ENCODE peak calls at places on chromosome 17, in five cellular contexts. E, N, Z, S and X are unnamed samples.

GRCh38 chr17:77482375-77483127 is 341.8 kb downstream of the SEC14L1 start:
- DNase-seq in E (no peak), N (no peak), Z (no peak), S (no peak), X (no peak)

GRCh38 chr17:2947588-2947950 is 115.8 kb downstream of the OR1D5 start:
- DNase-seq in E (no peak), N (no peak), Z (no peak), S (peak; percentile 37), X (no peak)

GRCh38 chr17:14355556-14355955 is 54.7 kb downstream of the HS3ST3B1 start:
- DNase-seq in E (no peak), N (no peak), Z (no peak), S (no peak), X (no peak)

GRCh38 chr17:32349854-32350661 is at the start of gene ZNF207:
- DNase-seq in E (peak; percentile 95), N (peak; percentile 97), Z (peak; percentile 98), S (peak; percentile 96), X (peak; percentile 91)

GRCh38 chr17:45305532-45306087 is 11.2 kb downstream of the MAP3K14 start:
- DNase-seq in E (no peak), N (peak; percentile 74), Z (peak; percentile 52), S (no peak), X (no peak)

GRCh38 chr17:78409191-78409621 is 30.8 kb downstream of the PGS1 start:
- DNase-seq in E (no peak), N (no peak), Z (no peak), S (peak; percentile 77), X (no peak)

GRCh38 chr17:63685021-63685420 is 14.9 kb downstream of the LIMD2 start:
- DNase-seq in E (no peak), N (no peak), Z (peak; percentile 54), S (no peak), X (no peak)

GRCh38 chr17:36611345-36612072 is 10.1 kb downstream of the MRM1 start:
- DNase-seq in E (no peak), N (peak; percentile 85), Z (peak; percentile 82), S (no peak), X (no peak)

GRCh38 chr17:68993112-68993511 is 37.9 kb upstream of the ABCA8 start:
- DNase-seq in E (no peak), N (peak; percentile 38), Z (peak; percentile 46), S (no peak), X (no peak)

GRCh38 chr17:45823598-45823997 is 21.1 kb upstream of the SPPL2C start:
- DNase-seq in E (no peak), N (no peak), Z (no peak), S (no peak), X (no peak)

GRCh38 chr17:68425979-68426378 is 31.3 kb downstream of the WIPI1 start:
- DNase-seq in E (no peak), N (no peak), Z (no peak), S (no peak), X (no peak)

GRCh38 chr17:54950116-54950515 is 18.3 kb downstream of the COX11 start:
- DNase-seq in E (no peak), N (no peak), Z (no peak), S (no peak), X (no peak)

GRCh38 chr17:57785032-57785431 is 39.9 kb upstream of the CCDC182 start:
- DNase-seq in E (no peak), N (no peak), Z (peak; percentile 45), S (no peak), X (no peak)

GRCh38 chr17:48486557-48486956 is 44.3 kb downstream of the HOXB1 start:
- DNase-seq in E (no peak), N (peak; percentile 100), Z (peak; percentile 88), S (no peak), X (no peak)

GRCh38 chr17:32558997-32559650 is 72.3 kb downstream of the CDK5R1 start:
- DNase-seq in E (no peak), N (no peak), Z (no peak), S (no peak), X (no peak)

GRCh38 chr17:33701910-33702309 is 408.8 kb upstream of the ASIC2 start:
- DNase-seq in E (no peak), N (no peak), Z (no peak), S (no peak), X (no peak)

GRCh38 chr17:19759934-19760530 is 11.9 kb upstream of the ALDH3A1 start:
- DNase-seq in E (no peak), N (no peak), Z (no peak), S (no peak), X (no peak)

GRCh38 chr17:66548158-66548557 is 245.7 kb downstream of the PRKCA start:
- DNase-seq in E (peak; percentile 44), N (no peak), Z (no peak), S (no peak), X (no peak)

GRCh38 chr17:36057900-36058299 is 6.2 kb upstream of the CCL18 start:
- DNase-seq in E (no peak), N (no peak), Z (no peak), S (no peak), X (no peak)

GRCh38 chr17:4901648-4902344 is 1.1 kb downstream of the CHRNE start:
- DNase-seq in E (peak; percentile 42), N (no peak), Z (no peak), S (peak; percentile 87), X (no peak)

GRCh38 chr17:46950997-46951621 is 27.9 kb downstream of the RPRML start:
- DNase-seq in E (no peak), N (no peak), Z (no peak), S (no peak), X (no peak)

GRCh38 chr17:82917656-82918345 is 78.0 kb upstream of the ZNF750 start:
- DNase-seq in E (peak; percentile 48), N (peak; percentile 23), Z (peak; percentile 51), S (no peak), X (peak; percentile 67)

GRCh38 chr17:80389011-80389995 is 25.7 kb upstream of the ENDOV start:
- DNase-seq in E (no peak), N (peak; percentile 13), Z (no peak), S (no peak), X (no peak)

GRCh38 chr17:50057521-50057991 is 1.6 kb downstream of the ITGA3 start:
- DNase-seq in E (no peak), N (no peak), Z (no peak), S (no peak), X (no peak)

GRCh38 chr17:50059759-50060273 is 3.9 kb downstream of the ITGA3 start:
- DNase-seq in E (no peak), N (peak; percentile 61), Z (peak; percentile 56), S (no peak), X (no peak)

GRCh38 chr17:50056961-50057330 is 1.0 kb downstream of the ITGA3 start:
- DNase-seq in E (no peak), N (peak; percentile 64), Z (peak; percentile 53), S (no peak), X (no peak)

GRCh38 chr17:50059256-50059655 is 3.3 kb downstream of the ITGA3 start:
- DNase-seq in E (no peak), N (no peak), Z (no peak), S (no peak), X (no peak)

DNA sequence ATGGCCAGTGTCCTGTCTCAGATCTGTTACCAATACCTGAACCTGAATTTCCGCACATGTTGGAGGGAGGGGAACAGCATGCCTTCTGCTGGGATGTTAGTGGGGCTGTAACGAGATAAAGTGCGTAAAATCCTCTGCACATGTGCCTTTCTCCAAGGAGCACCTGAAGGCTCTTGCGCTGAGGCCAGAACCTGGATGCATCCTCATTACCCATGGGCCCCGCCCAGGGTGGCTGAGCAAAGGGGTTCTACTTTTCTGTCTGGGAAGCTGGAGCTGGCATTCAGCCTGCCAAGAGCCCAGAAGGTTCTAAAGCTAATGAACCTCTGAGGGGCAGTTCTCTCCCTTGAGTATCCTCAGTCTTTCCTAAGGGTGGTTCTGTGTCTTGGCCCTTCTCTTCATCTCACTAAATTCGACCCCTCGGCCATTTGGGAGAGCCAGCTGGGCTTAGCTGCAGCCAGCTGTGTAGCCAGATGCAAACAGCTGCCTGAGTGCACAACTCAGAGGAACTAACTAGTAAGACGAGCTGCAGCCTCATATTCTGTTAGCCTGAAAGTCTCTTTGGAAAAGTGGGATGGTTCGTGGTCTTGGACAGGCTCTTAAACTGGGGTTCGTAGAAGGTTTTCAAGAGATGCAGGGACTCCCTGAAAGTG is 2.5 kb downstream of the ITGA3 start:
- DNase-seq in E (no peak), N (no peak), Z (no peak), S (no peak), X (no peak)
- TF ChIP-seq CTCF in E (no peak), N (no peak), Z (no peak), S (no peak), X (no peak)

GRCh38 chr17:18323007-18323406 is 7.9 kb downstream of the SMCR8 start:
- DNase-seq in E (no peak), N (peak; percentile 21), Z (no peak), S (no peak), X (no peak)
- TF ChIP-seq CTCF in E (no peak), N (peak; percentile 9), Z (peak; percentile 18), S (no peak), X (no peak)

GRCh38 chr17:7967751-7968150 is 34.7 kb upstream of the GUCY2D start:
- DNase-seq in E (no peak), N (no peak), Z (no peak), S (no peak), X (no peak)

GRCh38 chr17:7969434-7969833 is 33.0 kb upstream of the GUCY2D start:
- DNase-seq in E (no peak), N (no peak), Z (peak; percentile 52), S (peak; percentile 57), X (no peak)

GRCh38 chr17:7974638-7975131 is 27.7 kb upstream of the GUCY2D start:
- DNase-seq in E (no peak), N (no peak), Z (no peak), S (no peak), X (no peak)

GRCh38 chr17:7971651-7972050 is 30.8 kb upstream of the GUCY2D start:
- DNase-seq in E (no peak), N (no peak), Z (no peak), S (no peak), X (no peak)

GRCh38 chr17:7972131-7972785 is 30.2 kb upstream of the GUCY2D start:
- DNase-seq in E (no peak), N (no peak), Z (peak; percentile 19), S (no peak), X (no peak)
- TF ChIP-seq CTCF in E (no peak), N (peak; percentile 42), Z (peak; percentile 18), S (no peak), X (no peak)

GRCh38 chr17:74975943-74976342 is 3.4 kb upstream of the HID1 start:
- DNase-seq in E (no peak), N (no peak), Z (no peak), S (no peak), X (no peak)
- TF ChIP-seq CTCF in E (no peak), N (no peak), Z (no peak), S (no peak), X (no peak)

GRCh38 chr17:28056276-28056620 is 13.8 kb downstream of the NLK start:
- DNase-seq in E (no peak), N (no peak), Z (no peak), S (no peak), X (no peak)
- TF ChIP-seq CTCF in E (no peak), N (no peak), Z (no peak), S (no peak), X (no peak)

GRCh38 chr17:17313350-17313991 is 10.3 kb downstream of the NT5M start:
- DNase-seq in E (peak; percentile 75), N (no peak), Z (peak; percentile 36), S (peak; percentile 68), X (peak; percentile 48)
- TF ChIP-seq CTCF in E (peak; percentile 81), N (peak; percentile 34), Z (peak; percentile 43), S (peak; percentile 53), X (no peak)